ENCODE peak calls at places on chromosomes 3 and 15, in eight cellular contexts. H is T-cell; K is left ventricle myocardium inferior; T is NCI-H774; B is GM13977; J is choroid plexus epithelial cell; G is CD4-positive, alpha-beta T cell; V is breast epithelium. I is an unnamed sample.
A peak's percentile ranks its signal among the peaks of the same experiment; 100 is the strongest.

GRCh38 chr3:194283218-194284006 is 67.7 kb downstream of the CPN2 start:
- DNase-seq in K (no peak), T (no peak), J (no peak), H (no peak), V (peak; percentile 38), B (no peak), G (no peak), I (no peak)

GRCh38 chr3:127170794-127171193 is 22.1 kb upstream of the PRR23E start:
- DNase-seq in J (peak; percentile 24), B (no peak), H (no peak), V (no peak), G (no peak), T (peak; percentile 63), K (no peak), I (no peak)

GRCh38 chr15:78640840-78641733 is at the start of gene CHRNB4:
- DNase-seq in B (peak; percentile 52), T (no peak), G (no peak), J (peak; percentile 35), K (no peak), H (no peak), V (no peak), I (no peak)

GRCh38 chr3:179560791-179561190 is 1.9 kb upstream of the ACTL6A start:
- DNase-seq in H (no peak), V (no peak), B (no peak), J (no peak), T (no peak), G (no peak), K (no peak), I (no peak)

GRCh38 chr15:58383876-58384275 is 47.9 kb upstream of the LIPC start:
- DNase-seq in H (no peak), B (no peak), K (no peak), G (no peak), J (no peak), T (no peak), V (no peak), I (no peak)

GRCh38 chr3:49333091-49333490 is 6.8 kb downstream of the USP4 start:
- DNase-seq in J (no peak), H (peak; percentile 37), T (no peak), B (no peak), G (no peak), K (no peak), V (no peak), I (no peak)

GRCh38 chr15:77024273-77025065 is 29.5 kb downstream of the PSTPIP1 start:
- DNase-seq in H (peak; percentile 68), T (peak; percentile 32), B (peak; percentile 87), J (peak; percentile 63), V (peak; percentile 64), G (peak; percentile 59), K (peak; percentile 66), I (peak; percentile 88)

GRCh38 chr3:117630885-117631284 is 921.3 kb downstream of the TUSC7 start:
- DNase-seq in J (peak; percentile 16), B (no peak), T (no peak), K (no peak), V (no peak), H (no peak), G (no peak), I (no peak)

GRCh38 chr15:56736881-56737707 is 3.8 kb upstream of the ZNF280D start:
- DNase-seq in G (no peak), J (no peak), B (no peak), K (no peak), T (no peak), H (no peak), V (no peak), I (no peak)

GRCh38 chr3:157174265-157174615 is 14.3 kb upstream of the CCNL1 start:
- DNase-seq in B (peak; percentile 21), H (no peak), J (no peak), G (no peak), T (peak; percentile 61), K (no peak), V (no peak), I (no peak)

GRCh38 chr15:70342554-70343548 is 245.1 kb upstream of the TLE3 start:
- DNase-seq in T (no peak), K (no peak), G (no peak), J (no peak), V (no peak), B (no peak), H (no peak), I (no peak)

GRCh38 chr3:16338999-16339398 is 74.0 kb downstream of the OXNAD1 start:
- DNase-seq in B (peak; percentile 31), V (no peak), H (no peak), K (no peak), T (no peak), J (peak; percentile 97), G (no peak), I (no peak)

GRCh38 chr15:57591822-57592367 is at the start of gene MYZAP:
- DNase-seq in B (peak; percentile 62), T (peak; percentile 9), J (peak; percentile 20), K (peak; percentile 76), G (peak; percentile 26), V (no peak), H (peak; percentile 57), I (peak; percentile 32)

GRCh38 chr3:20846792-20847191 is 660.8 kb upstream of the SGO1 start:
- DNase-seq in G (no peak), B (no peak), H (no peak), J (no peak), K (no peak), T (no peak), V (no peak), I (no peak)

GRCh38 chr3:156409694-156410093 is 145.2 kb downstream of the SSR3 start:
- DNase-seq in K (no peak), B (no peak), T (no peak), H (no peak), J (no peak), G (no peak), V (no peak), I (no peak)

GRCh38 chr3:99808163-99808794 is 9.4 kb upstream of the CMSS1 start:
- DNase-seq in G (no peak), H (peak; percentile 43), B (peak; percentile 26), T (peak; percentile 18), K (no peak), V (no peak), J (peak; percentile 93), I (no peak)

GRCh38 chr15:99955181-99955525 is 221.9 kb upstream of the LYSMD4 start:
- DNase-seq in G (no peak), T (no peak), V (peak; percentile 28), H (no peak), K (no peak), B (no peak), J (no peak), I (no peak)

GRCh38 chr15:29018406-29018805 is 132.6 kb downstream of the APBA2 start:
- DNase-seq in K (no peak), T (no peak), H (no peak), B (no peak), G (no peak), J (no peak), V (no peak), I (no peak)

GRCh38 chr3:54917172-54917571 is 10.7 kb downstream of the LRTM1 start:
- DNase-seq in K (no peak), J (peak; percentile 15), B (no peak), V (no peak), H (no peak), G (no peak), T (no peak), I (no peak)

GRCh38 chr15:25860885-25861866 is 2.0 kb downstream of the ATP10A start:
- DNase-seq in K (no peak), T (no peak), G (peak; percentile 52), B (no peak), V (no peak), H (peak; percentile 67), J (no peak), I (no peak)

GRCh38 chr3:182671942-182672341 is 121.4 kb upstream of the ATP11B start:
- DNase-seq in B (no peak), J (peak; percentile 68), K (no peak), V (no peak), T (no peak), G (no peak), H (no peak), I (no peak)

GRCh38 chr3:116770815-116771450 is 61.4 kb downstream of the TUSC7 start:
- DNase-seq in B (peak; percentile 49), K (peak; percentile 16), H (peak; percentile 5), J (peak; percentile 91), T (peak; percentile 48), G (no peak), V (peak; percentile 53), I (peak; percentile 17)

I was measured in GM12891.